ENCODE peak calls at places on chromosome 17, in five cellular contexts. E is neural crest cell; V is NCI-H1436; G is activated CD4-positive, alpha-beta T cell treated with anti-CD3 and anti-CD28 coated beads for 4 hours; T is T-cell. K is an unnamed sample.

GRCh38 chr17:17073627-17074521 is 31.6 kb downstream of the MPRIP start:
- DNase-seq in T (no peak), V (no peak), G (no peak), E (no peak), K (no peak)

GRCh38 chr17:2776589-2777241 is 19.5 kb upstream of the RAP1GAP2 start:
- DNase-seq in V (peak), G (no peak), E (peak), T (no peak), K (no peak)

GRCh38 chr17:40557531-40558299 is 7.6 kb downstream of the CCR7 start:
- DNase-seq in E (no peak), V (no peak), G (no peak), T (no peak), K (no peak)

GRCh38 chr17:78788451-78788850 is 6.4 kb upstream of the CYTH1 start:
- DNase-seq in V (no peak), T (no peak), G (no peak), E (no peak), K (no peak)

GRCh38 chr17:17400566-17401184 is 76.1 kb upstream of the MED9 start:
- DNase-seq in T (no peak), V (no peak), G (no peak), E (no peak), K (no peak)

GRCh38 chr17:35947156-35947585 is 3.7 kb upstream of the LYZL6 start:
- DNase-seq in V (peak), T (peak), E (peak), G (peak), K (peak)

GRCh38 chr17:50052822-50053653 is 2.9 kb upstream of the ITGA3 start:
- DNase-seq in E (no peak), T (no peak), V (no peak), G (no peak), K (no peak)

GRCh38 chr17:34503804-34504203 is 75.6 kb upstream of the TMEM132E start:
- DNase-seq in T (no peak), G (no peak), E (no peak), V (no peak), K (no peak)

GRCh38 chr17:45794840-45795239 is 10.7 kb downstream of the CRHR1 start:
- DNase-seq in E (no peak), V (no peak), T (no peak), G (no peak), K (no peak)

K was measured in NCI-H460.